ENCODE peak calls at places on chromosomes 4 and X, in six cellular contexts. One of them, this sample, is unnamed.

GRCh38 chr4:2126309-2127043 is 67.3 kb downstream of the NAT8L start:
- DNase-seq in heart right ventricle: no peak
- DNase-seq in ovary: no peak
- DNase-seq in GM12865: no peak
- DNase-seq in fibroblast of mammary gland: no peak
- DNase-seq in IMR-90: no peak
- DNase-seq in this sample: no peak

GRCh38 chrX:53048169-53049126 is at the start of gene GPR173:
- DNase-seq in heart right ventricle: peak; percentile 36
- DNase-seq in ovary: peak; percentile 70
- DNase-seq in GM12865: no peak
- DNase-seq in fibroblast of mammary gland: peak; percentile 67
- DNase-seq in IMR-90: peak; percentile 66
- DNase-seq in this sample: peak; percentile 64

GRCh38 chr4:86970447-86971354 is 35.9 kb downstream of the AFF1 start:
- DNase-seq in heart right ventricle: no peak
- DNase-seq in ovary: no peak
- DNase-seq in GM12865: no peak
- DNase-seq in fibroblast of mammary gland: no peak
- DNase-seq in IMR-90: no peak
- DNase-seq in this sample: no peak

GRCh38 chr4:10108818-10109783 is 7.5 kb downstream of the WDR1 start:
- DNase-seq in heart right ventricle: no peak
- DNase-seq in ovary: no peak
- DNase-seq in GM12865: no peak
- DNase-seq in fibroblast of mammary gland: peak; percentile 61
- DNase-seq in IMR-90: peak; percentile 55
- DNase-seq in this sample: peak; percentile 52

GRCh38 chrX:112840382-112841113 is at the start of gene AMOT:
- DNase-seq in heart right ventricle: peak; percentile 81
- DNase-seq in ovary: peak; percentile 81
- DNase-seq in GM12865: peak; percentile 53
- DNase-seq in fibroblast of mammary gland: peak; percentile 27
- DNase-seq in IMR-90: peak; percentile 60
- DNase-seq in this sample: peak; percentile 30

GRCh38 chr4:173288296-173288695 is 45.9 kb downstream of the HMGB2 start:
- DNase-seq in heart right ventricle: peak; percentile 80
- DNase-seq in ovary: no peak
- DNase-seq in GM12865: peak; percentile 80
- DNase-seq in fibroblast of mammary gland: peak; percentile 72
- DNase-seq in IMR-90: peak; percentile 57
- DNase-seq in this sample: peak; percentile 74

GRCh38 chr4:6526696-6527095 is 48.3 kb upstream of the MAN2B2 start:
- DNase-seq in heart right ventricle: no peak
- DNase-seq in ovary: no peak
- DNase-seq in GM12865: no peak
- DNase-seq in fibroblast of mammary gland: no peak
- DNase-seq in IMR-90: no peak
- DNase-seq in this sample: no peak

GRCh38 chr4:74423101-74423500 is 21.8 kb upstream of the AREG start:
- DNase-seq in heart right ventricle: peak; percentile 68
- DNase-seq in ovary: peak; percentile 52
- DNase-seq in GM12865: no peak
- DNase-seq in fibroblast of mammary gland: peak; percentile 82
- DNase-seq in IMR-90: peak; percentile 79
- DNase-seq in this sample: peak; percentile 76

GRCh38 chr4:127732623-127733199 is 2.5 kb downstream of the SLC25A31 start:
- DNase-seq in heart right ventricle: no peak
- DNase-seq in ovary: no peak
- DNase-seq in GM12865: peak; percentile 38
- DNase-seq in fibroblast of mammary gland: peak; percentile 55
- DNase-seq in IMR-90: peak; percentile 60
- DNase-seq in this sample: peak; percentile 76

GRCh38 chrX:38891641-38892413 is 90.6 kb downstream of the MID1IP1 start:
- DNase-seq in heart right ventricle: no peak
- DNase-seq in ovary: no peak
- DNase-seq in GM12865: peak; percentile 70
- DNase-seq in fibroblast of mammary gland: peak; percentile 32
- DNase-seq in IMR-90: peak; percentile 75
- DNase-seq in this sample: no peak

GRCh38 chr4:143262838-143263237 is 73.8 kb upstream of the GAB1 start:
- DNase-seq in heart right ventricle: no peak
- DNase-seq in ovary: no peak
- DNase-seq in GM12865: no peak
- DNase-seq in fibroblast of mammary gland: no peak
- DNase-seq in IMR-90: no peak
- DNase-seq in this sample: no peak

GRCh38 chr4:89404530-89404929 is 96.9 kb upstream of the GPRIN3 start:
- DNase-seq in heart right ventricle: no peak
- DNase-seq in ovary: no peak
- DNase-seq in GM12865: no peak
- DNase-seq in fibroblast of mammary gland: no peak
- DNase-seq in IMR-90: no peak
- DNase-seq in this sample: no peak

GRCh38 chr4:169618286-169618685 is 2.1 kb upstream of the CLCN3 start:
- DNase-seq in heart right ventricle: no peak
- DNase-seq in ovary: no peak
- DNase-seq in GM12865: no peak
- DNase-seq in fibroblast of mammary gland: peak; percentile 59
- DNase-seq in IMR-90: peak; percentile 41
- DNase-seq in this sample: no peak

GRCh38 chrX:115940348-115940747 is 230.2 kb upstream of the AGTR2 start:
- DNase-seq in heart right ventricle: no peak
- DNase-seq in ovary: no peak
- DNase-seq in GM12865: no peak
- DNase-seq in fibroblast of mammary gland: no peak
- DNase-seq in IMR-90: no peak
- DNase-seq in this sample: no peak

GRCh38 chrX:106608016-106608415 is 3.8 kb upstream of the RADX start:
- DNase-seq in heart right ventricle: no peak
- DNase-seq in ovary: no peak
- DNase-seq in GM12865: no peak
- DNase-seq in fibroblast of mammary gland: no peak
- DNase-seq in IMR-90: no peak
- DNase-seq in this sample: no peak

GRCh38 chr4:181278941-181279340 is 964.3 kb upstream of the TENM3 start:
- DNase-seq in heart right ventricle: no peak
- DNase-seq in ovary: no peak
- DNase-seq in GM12865: no peak
- DNase-seq in fibroblast of mammary gland: no peak
- DNase-seq in IMR-90: no peak
- DNase-seq in this sample: no peak

DNA sequence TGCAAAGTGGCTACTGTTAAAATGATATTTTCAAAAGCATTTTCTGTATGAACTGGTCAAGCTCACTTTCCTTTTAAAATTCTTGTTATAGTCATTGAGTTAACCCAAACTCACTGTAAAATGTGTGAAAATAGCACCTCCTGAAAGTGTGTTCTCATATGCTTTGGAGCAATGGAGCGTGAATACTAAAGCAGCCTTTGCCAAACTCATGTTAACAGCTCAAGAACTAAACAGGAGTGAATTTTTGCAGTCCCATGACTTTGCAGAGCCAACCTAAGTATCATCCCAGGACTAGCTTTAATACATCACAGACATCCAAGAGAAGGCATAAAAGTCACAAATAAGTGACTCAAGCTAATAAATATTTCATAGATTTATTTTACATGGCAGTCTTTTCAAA is 2.3 kb downstream of the AMMECR1 start:
- DNase-seq in heart right ventricle: no peak
- DNase-seq in ovary: no peak
- DNase-seq in GM12865: peak; percentile 52
- DNase-seq in fibroblast of mammary gland: peak; percentile 36
- DNase-seq in IMR-90: no peak
- DNase-seq in this sample: no peak
- H3K4me3 ChIP-seq in heart right ventricle: no peak overlapping the region
- H3K4me3 ChIP-seq in ovary: no peak overlapping the region
- H3K4me3 ChIP-seq in GM12865: peak overlapping the region; percentile 72
- H3K4me3 ChIP-seq in fibroblast of mammary gland: peak overlapping the region; percentile 75
- H3K4me3 ChIP-seq in IMR-90: peak overlapping the region; percentile 99
- H3K4me3 ChIP-seq in this sample: peak overlapping the region; percentile 77

DNA sequence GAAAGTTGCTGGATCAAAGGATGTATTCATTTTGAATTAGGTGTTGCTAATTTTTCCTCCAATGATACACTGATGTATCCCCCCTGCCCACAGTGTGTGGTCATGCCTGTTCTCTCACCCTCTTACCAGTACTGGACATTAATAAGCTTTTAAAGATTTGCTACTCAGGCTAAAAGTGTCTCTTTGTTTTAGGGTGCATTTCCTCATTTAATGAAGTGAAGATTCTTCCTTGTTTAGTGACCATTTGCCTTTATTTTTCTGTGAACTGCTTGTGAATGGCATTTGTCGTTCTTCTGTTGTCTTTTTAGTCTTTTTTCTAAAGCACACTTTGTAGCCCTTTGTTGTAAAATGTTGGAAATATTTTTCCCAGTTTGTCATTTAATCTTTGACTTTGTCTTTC is 5.0 kb downstream of the MSMO1 start:
- DNase-seq in heart right ventricle: no peak
- DNase-seq in ovary: no peak
- DNase-seq in GM12865: no peak
- DNase-seq in fibroblast of mammary gland: no peak
- DNase-seq in IMR-90: no peak
- DNase-seq in this sample: no peak
- H3K4me3 ChIP-seq in heart right ventricle: no peak overlapping the region
- H3K4me3 ChIP-seq in ovary: no peak overlapping the region
- H3K4me3 ChIP-seq in GM12865: no peak overlapping the region
- H3K4me3 ChIP-seq in fibroblast of mammary gland: peak overlapping the region; percentile 100
- H3K4me3 ChIP-seq in IMR-90: no peak overlapping the region
- H3K4me3 ChIP-seq in this sample: no peak overlapping the region

DNA sequence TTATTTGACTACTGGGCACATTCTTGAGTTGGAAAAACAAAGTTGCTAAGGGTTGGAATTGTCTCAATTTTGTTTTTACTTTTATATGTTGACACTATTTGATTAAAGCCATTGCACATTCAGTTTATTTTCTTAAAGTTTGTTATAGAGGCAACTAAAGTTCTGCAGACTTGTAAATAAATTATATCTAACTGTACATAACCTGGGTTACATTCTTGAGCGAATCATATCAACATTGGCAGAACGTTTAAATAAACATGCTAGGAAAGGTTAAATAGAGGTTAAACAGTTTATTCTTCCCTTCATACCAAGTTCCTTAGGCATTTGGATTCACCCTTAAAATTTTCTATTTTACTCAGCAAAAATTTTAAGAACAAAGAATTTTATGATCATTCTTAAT is 74.5 kb downstream of the UCHL1 start:
- DNase-seq in heart right ventricle: no peak
- DNase-seq in ovary: no peak
- DNase-seq in GM12865: no peak
- DNase-seq in fibroblast of mammary gland: no peak
- DNase-seq in IMR-90: no peak
- DNase-seq in this sample: peak; percentile 24
- H3K4me3 ChIP-seq in heart right ventricle: no peak overlapping the region
- H3K4me3 ChIP-seq in ovary: no peak overlapping the region
- H3K4me3 ChIP-seq in GM12865: no peak overlapping the region
- H3K4me3 ChIP-seq in fibroblast of mammary gland: no peak overlapping the region
- H3K4me3 ChIP-seq in IMR-90: no peak overlapping the region
- H3K4me3 ChIP-seq in this sample: no peak overlapping the region

DNA sequence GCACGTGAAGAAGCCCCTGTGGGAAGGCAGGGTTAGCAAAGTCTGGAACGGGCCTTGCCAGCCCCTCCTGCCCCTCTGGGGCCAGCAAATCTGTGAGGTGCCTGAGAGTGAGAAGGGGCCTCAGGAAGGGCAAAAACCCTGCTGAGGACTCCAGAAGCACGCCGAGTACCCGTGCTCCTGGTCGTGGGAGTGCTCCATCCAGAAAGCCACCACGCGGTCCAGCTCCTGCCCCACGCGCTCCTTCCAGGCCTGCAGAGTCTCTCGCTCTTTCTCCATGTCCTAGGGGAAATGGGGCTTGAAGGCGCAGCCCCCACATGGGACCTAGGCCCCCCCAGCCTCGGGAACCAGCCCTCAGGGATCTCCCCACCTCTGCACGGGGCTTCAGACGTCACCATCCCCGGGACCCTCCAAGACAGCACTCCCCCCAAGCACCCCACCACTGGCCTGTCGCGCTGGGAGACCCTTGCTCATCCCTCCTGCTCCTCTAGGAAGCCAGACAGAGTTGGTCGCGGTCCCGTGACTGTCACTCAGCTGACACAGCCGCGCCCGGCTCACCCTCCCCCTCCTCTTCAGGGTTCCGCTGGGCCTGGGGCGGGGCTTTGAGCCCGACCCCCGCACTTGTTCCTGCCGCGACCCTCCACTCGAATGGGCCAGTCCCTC is at the start of gene RENBP:
- DNase-seq in heart right ventricle: peak; percentile 39
- DNase-seq in ovary: no peak
- DNase-seq in GM12865: no peak
- DNase-seq in fibroblast of mammary gland: no peak
- DNase-seq in IMR-90: no peak
- DNase-seq in this sample: no peak
- H3K4me3 ChIP-seq in heart right ventricle: no peak within 1 kb of the TSS
- H3K4me3 ChIP-seq in ovary: no peak within 1 kb of the TSS
- H3K4me3 ChIP-seq in GM12865: peak within 1 kb of the TSS; percentile 29
- H3K4me3 ChIP-seq in fibroblast of mammary gland: no peak within 1 kb of the TSS
- H3K4me3 ChIP-seq in IMR-90: no peak within 1 kb of the TSS
- H3K4me3 ChIP-seq in this sample: peak within 1 kb of the TSS; percentile 35

DNA sequence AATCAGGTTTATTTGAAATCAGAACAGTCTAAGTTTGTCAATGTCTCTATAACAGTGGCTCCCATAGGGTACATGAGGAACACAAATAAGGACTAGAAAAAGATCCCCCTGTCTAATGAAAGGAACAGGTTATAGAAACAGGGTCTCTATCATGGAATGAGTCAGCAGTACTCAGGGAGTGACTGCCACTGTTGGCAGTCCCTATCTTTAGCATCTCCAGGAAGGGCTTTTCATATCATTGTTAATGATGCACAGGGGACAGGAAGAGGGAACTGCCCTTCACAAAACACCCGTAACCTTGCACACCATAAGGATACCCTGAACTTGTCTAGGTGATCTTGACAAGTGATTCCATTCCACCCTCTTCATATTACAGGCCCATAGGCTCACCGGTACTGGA is 38.5 kb upstream of the SMIM10L2A start:
- DNase-seq in heart right ventricle: no peak
- DNase-seq in ovary: no peak
- DNase-seq in GM12865: no peak
- DNase-seq in fibroblast of mammary gland: no peak
- DNase-seq in IMR-90: no peak
- DNase-seq in this sample: no peak
- H3K4me3 ChIP-seq in heart right ventricle: no peak overlapping the region
- H3K4me3 ChIP-seq in ovary: no peak overlapping the region
- H3K4me3 ChIP-seq in GM12865: no peak overlapping the region
- H3K4me3 ChIP-seq in fibroblast of mammary gland: no peak overlapping the region
- H3K4me3 ChIP-seq in IMR-90: no peak overlapping the region
- H3K4me3 ChIP-seq in this sample: no peak overlapping the region

GRCh38 chrX:275476-275966 is 5.7 kb upstream of the PLCXD1 start:
- DNase-seq in heart right ventricle: no peak
- DNase-seq in ovary: peak; percentile 35
- DNase-seq in GM12865: no peak
- DNase-seq in fibroblast of mammary gland: no peak
- DNase-seq in IMR-90: no peak
- DNase-seq in this sample: no peak
- H3K4me3 ChIP-seq in heart right ventricle: peak overlapping the region; percentile 47
- H3K4me3 ChIP-seq in ovary: peak overlapping the region; percentile 36
- H3K4me3 ChIP-seq in GM12865: no peak overlapping the region
- H3K4me3 ChIP-seq in fibroblast of mammary gland: no peak overlapping the region
- H3K4me3 ChIP-seq in IMR-90: no peak overlapping the region
- H3K4me3 ChIP-seq in this sample: peak overlapping the region; percentile 59

GRCh38 chr4:124710253-124710849 is 2.2 kb downstream of the ANKRD50 start:
- DNase-seq in heart right ventricle: no peak
- DNase-seq in ovary: no peak
- DNase-seq in GM12865: no peak
- DNase-seq in fibroblast of mammary gland: no peak
- DNase-seq in IMR-90: peak; percentile 34
- DNase-seq in this sample: peak; percentile 32
- H3K4me3 ChIP-seq in heart right ventricle: no peak overlapping the region
- H3K4me3 ChIP-seq in ovary: no peak overlapping the region
- H3K4me3 ChIP-seq in GM12865: no peak overlapping the region
- H3K4me3 ChIP-seq in fibroblast of mammary gland: peak overlapping the region; percentile 83
- H3K4me3 ChIP-seq in IMR-90: peak overlapping the region; percentile 87
- H3K4me3 ChIP-seq in this sample: peak overlapping the region; percentile 87